ENCODE peak calls at places on chromosomes 5 and 9, in four cellular contexts. One of them, this sample, is unnamed.

GRCh38 chr5:115850771-115851416 is 9.2 kb downstream of the AP3S1 start:
- DNase-seq in H1: no peak
- DNase-seq in HCT116: no peak
- DNase-seq in GM12878: no peak
- DNase-seq in this sample: no peak

GRCh38 chr9:134730011-134730760 is 88.6 kb downstream of the COL5A1 start:
- DNase-seq in H1: no peak
- DNase-seq in HCT116: no peak
- DNase-seq in GM12878: no peak
- DNase-seq in this sample: no peak

GRCh38 chr5:31186672-31187267 is 6.7 kb upstream of the CDH6 start:
- DNase-seq in H1: no peak
- DNase-seq in HCT116: peak
- DNase-seq in GM12878: no peak
- DNase-seq in this sample: peak

GRCh38 chr9:123753669-123754307 is 176.1 kb downstream of the DENND1A start:
- DNase-seq in H1: no peak
- DNase-seq in HCT116: no peak
- DNase-seq in GM12878: no peak
- DNase-seq in this sample: no peak

GRCh38 chr9:84343111-84343521 is 2.6 kb upstream of the SLC28A3 start:
- DNase-seq in H1: no peak
- DNase-seq in HCT116: no peak
- DNase-seq in GM12878: no peak
- DNase-seq in this sample: no peak

GRCh38 chr9:121499427-121500164 is at the start of gene GGTA1:
- DNase-seq in H1: no peak
- DNase-seq in HCT116: no peak
- DNase-seq in GM12878: no peak
- DNase-seq in this sample: peak

GRCh38 chr5:27241564-27242257 is 203.3 kb upstream of the CDH9 start:
- DNase-seq in H1: no peak
- DNase-seq in HCT116: no peak
- DNase-seq in GM12878: no peak
- DNase-seq in this sample: no peak

GRCh38 chr9:113399646-113400200 is 1.4 kb downstream of the ALAD start:
- DNase-seq in H1: no peak
- DNase-seq in HCT116: no peak
- DNase-seq in GM12878: no peak
- DNase-seq in this sample: peak

GRCh38 chr5:90549729-90550275 is 8.8 kb upstream of the ADGRV1 start:
- DNase-seq in H1: no peak
- DNase-seq in HCT116: no peak
- DNase-seq in GM12878: no peak
- DNase-seq in this sample: no peak

GRCh38 chr5:175478384-175479124 is at the start of gene SFXN1:
- DNase-seq in H1: no peak
- DNase-seq in HCT116: peak
- DNase-seq in GM12878: no peak
- DNase-seq in this sample: peak

GRCh38 chr9:34796924-34797323 is 87.0 kb upstream of the CCL21 start:
- DNase-seq in H1: no peak
- DNase-seq in HCT116: no peak
- DNase-seq in GM12878: no peak
- DNase-seq in this sample: no peak

GRCh38 chr9:108622467-108622866 is 233.3 kb downstream of the ACTL7B start:
- DNase-seq in H1: no peak
- DNase-seq in HCT116: no peak
- DNase-seq in GM12878: no peak
- DNase-seq in this sample: no peak

GRCh38 chr9:123761905-123762605 is 167.9 kb downstream of the DENND1A start:
- DNase-seq in H1: no peak
- DNase-seq in HCT116: no peak
- DNase-seq in GM12878: no peak
- DNase-seq in this sample: no peak

GRCh38 chr9:93298498-93299417 is 114.8 kb downstream of the WNK2 start:
- DNase-seq in H1: no peak
- DNase-seq in HCT116: no peak
- DNase-seq in GM12878: no peak
- DNase-seq in this sample: no peak

GRCh38 chr5:58069016-58069705 is 390.7 kb downstream of the PLK2 start:
- DNase-seq in H1: no peak
- DNase-seq in HCT116: no peak
- DNase-seq in GM12878: no peak
- DNase-seq in this sample: no peak

GRCh38 chr9:114745879-114746550 is 59.8 kb downstream of the TNFSF15 start:
- DNase-seq in H1: no peak
- DNase-seq in HCT116: no peak
- DNase-seq in GM12878: no peak
- DNase-seq in this sample: no peak

GRCh38 chr5:57676228-57677098 is 193.9 kb upstream of the ACTBL2 start:
- DNase-seq in H1: no peak
- DNase-seq in HCT116: no peak
- DNase-seq in GM12878: no peak
- DNase-seq in this sample: no peak

GRCh38 chr9:130111805-130112204 is 58.1 kb downstream of the GPR107 start:
- DNase-seq in H1: no peak
- DNase-seq in HCT116: no peak
- DNase-seq in GM12878: no peak
- DNase-seq in this sample: no peak

GRCh38 chr5:174338204-174339010 is 292.9 kb downstream of the NSG2 start:
- DNase-seq in H1: no peak
- DNase-seq in HCT116: no peak
- DNase-seq in GM12878: no peak
- DNase-seq in this sample: peak

GRCh38 chr5:55923177-55923872 is 71.4 kb downstream of the IL6ST start:
- DNase-seq in H1: no peak
- DNase-seq in HCT116: no peak
- DNase-seq in GM12878: no peak
- DNase-seq in this sample: no peak

GRCh38 chr9:72274916-72275315 is 90.1 kb downstream of the ZFAND5 start:
- DNase-seq in H1: no peak
- DNase-seq in HCT116: no peak
- DNase-seq in GM12878: no peak
- DNase-seq in this sample: no peak

DNA sequence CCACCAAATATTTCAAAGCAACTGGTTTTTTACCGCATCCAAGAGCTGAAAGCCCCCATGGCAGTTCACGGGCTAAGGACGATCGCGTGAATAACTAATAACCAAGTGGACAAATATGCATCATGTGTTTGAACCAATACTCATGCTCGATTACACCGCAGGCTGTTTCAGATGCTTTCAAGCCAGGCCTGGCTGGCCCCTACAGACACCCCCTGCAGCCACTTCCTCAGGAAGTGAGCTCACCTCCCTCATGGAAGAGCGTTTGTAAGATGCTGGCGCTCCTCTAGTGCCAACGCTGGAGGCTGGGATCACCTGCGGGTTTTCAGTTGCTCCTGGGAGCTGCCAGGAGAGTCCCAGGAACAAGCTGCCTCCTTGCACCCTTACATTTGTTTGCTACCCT is 53.9 kb upstream of the PTCH1 start:
- DNase-seq in H1: no peak
- DNase-seq in HCT116: no peak
- DNase-seq in GM12878: no peak
- DNase-seq in this sample: no peak
- TF ChIP-seq JUND in H1: no peak
- TF ChIP-seq JUND in HCT116: no peak
- TF ChIP-seq JUND in GM12878: no peak
- TF ChIP-seq JUND in this sample: no peak

GRCh38 chr5:159459951-159460538 is 129.8 kb upstream of the IL12B start:
- DNase-seq in H1: no peak
- DNase-seq in HCT116: no peak
- DNase-seq in GM12878: no peak
- DNase-seq in this sample: no peak
- TF ChIP-seq JUND in H1: no peak
- TF ChIP-seq JUND in HCT116: no peak
- TF ChIP-seq JUND in GM12878: no peak
- TF ChIP-seq JUND in this sample: no peak

DNA sequence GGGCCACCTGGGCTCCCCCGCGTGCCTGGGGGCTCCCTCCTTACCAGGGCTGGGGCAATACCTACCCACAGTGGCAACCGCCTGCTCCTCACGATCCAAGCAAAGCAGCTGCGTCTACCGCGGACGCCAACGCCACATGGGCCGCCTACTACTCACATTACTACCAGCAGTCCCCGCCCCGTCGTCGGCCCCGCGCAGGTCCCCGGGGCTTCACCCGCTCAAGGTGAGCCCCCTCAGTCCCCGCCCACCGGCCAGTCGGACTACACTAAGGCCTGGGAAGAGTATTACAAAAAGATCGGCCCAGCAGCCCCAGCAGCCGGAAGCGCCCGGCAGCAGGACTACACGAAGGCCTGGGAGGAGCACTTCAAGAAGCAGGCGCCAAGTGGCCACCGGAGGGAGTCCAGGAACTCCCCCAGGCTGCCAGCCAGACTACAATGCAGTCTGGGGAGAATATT is 106.0 kb upstream of the MTAP start:
- DNase-seq in H1: peak
- DNase-seq in HCT116: no peak
- DNase-seq in GM12878: no peak
- DNase-seq in this sample: no peak
- TF ChIP-seq JUND in H1: no peak
- TF ChIP-seq JUND in HCT116: no peak
- TF ChIP-seq JUND in GM12878: no peak
- TF ChIP-seq JUND in this sample: no peak

GRCh38 chr5:167425161-167425560 is 866.3 kb upstream of the WWC1 start:
- DNase-seq in H1: no peak
- DNase-seq in HCT116: no peak
- DNase-seq in GM12878: no peak
- DNase-seq in this sample: no peak
- TF ChIP-seq JUND in H1: no peak
- TF ChIP-seq JUND in HCT116: no peak
- TF ChIP-seq JUND in GM12878: no peak
- TF ChIP-seq JUND in this sample: no peak

GRCh38 chr9:22216730-22217160 is 207.6 kb upstream of the CDKN2B start:
- DNase-seq in H1: no peak
- DNase-seq in HCT116: peak
- DNase-seq in GM12878: no peak
- DNase-seq in this sample: no peak

GRCh38 chr9:22215492-22215891 is 206.4 kb upstream of the CDKN2B start:
- DNase-seq in H1: no peak
- DNase-seq in HCT116: no peak
- DNase-seq in GM12878: no peak
- DNase-seq in this sample: no peak

GRCh38 chr9:22214497-22215031 is 205.5 kb upstream of the CDKN2B start:
- DNase-seq in H1: no peak
- DNase-seq in HCT116: no peak
- DNase-seq in GM12878: no peak
- DNase-seq in this sample: no peak

GRCh38 chr9:22211588-22212360 is 202.7 kb upstream of the CDKN2B start:
- DNase-seq in H1: no peak
- DNase-seq in HCT116: peak
- DNase-seq in GM12878: no peak
- DNase-seq in this sample: no peak

GRCh38 chr9:22214021-22214420 is 204.9 kb upstream of the CDKN2B start:
- DNase-seq in H1: no peak
- DNase-seq in HCT116: no peak
- DNase-seq in GM12878: no peak
- DNase-seq in this sample: no peak
- TF ChIP-seq JUND in H1: no peak
- TF ChIP-seq JUND in HCT116: no peak
- TF ChIP-seq JUND in GM12878: no peak
- TF ChIP-seq JUND in this sample: no peak

GRCh38 chr5:181189363-181189961 is 15.5 kb downstream of the TRIM7 start:
- DNase-seq in H1: no peak
- DNase-seq in HCT116: no peak
- DNase-seq in GM12878: no peak
- DNase-seq in this sample: no peak
- TF ChIP-seq JUND in H1: no peak
- TF ChIP-seq JUND in HCT116: no peak
- TF ChIP-seq JUND in GM12878: no peak
- TF ChIP-seq JUND in this sample: no peak

DNA sequence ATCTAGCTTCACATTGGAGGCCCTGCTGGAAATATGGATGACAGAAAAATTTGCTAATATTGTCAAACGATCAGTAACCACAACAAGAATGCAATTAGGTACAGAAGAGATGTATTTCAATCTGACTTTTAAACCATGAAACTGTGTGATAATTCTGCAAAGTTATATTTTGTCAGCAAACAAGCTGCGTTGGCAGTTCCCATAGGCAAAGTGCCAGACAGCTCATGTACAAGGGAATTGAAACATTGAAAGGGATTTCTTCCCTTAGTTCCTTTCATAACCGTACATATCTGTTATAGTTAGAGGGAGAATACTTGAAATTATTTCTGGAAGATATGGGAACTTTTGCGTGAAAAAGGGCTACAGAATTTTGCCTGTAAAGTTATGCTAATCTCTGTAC is 419.4 kb upstream of the PTGER4 start:
- DNase-seq in H1: no peak
- DNase-seq in HCT116: no peak
- DNase-seq in GM12878: no peak
- DNase-seq in this sample: no peak
- TF ChIP-seq JUND in H1: no peak
- TF ChIP-seq JUND in HCT116: no peak
- TF ChIP-seq JUND in GM12878: no peak
- TF ChIP-seq JUND in this sample: no peak